ENCODE peak calls at places on chromosomes 16 and 17, in nine cellular contexts. M, D, U, X, V, A, F, Y and J are unnamed samples.

GRCh38 chr16:30985401-30986128 is 558 bp downstream of the HSD3B7 start:
- DNase-seq in M (no peak), F (no peak), X (peak), U (peak), Y (peak), V (peak), A (peak), D (peak), J (no peak)

GRCh38 chr16:24729967-24730815 is 740 bp downstream of the TNRC6A start:
- DNase-seq in F (peak), D (peak), V (no peak), Y (no peak), A (peak), X (no peak), U (peak), M (peak), J (no peak)

GRCh38 chr16:89411335-89411850 is 79.0 kb downstream of the ANKRD11 start:
- DNase-seq in M (no peak), Y (no peak), D (no peak), X (no peak), V (no peak), A (no peak), F (no peak), U (no peak), J (no peak)

GRCh38 chr17:35932576-35932975 is 2.0 kb upstream of the RDM1 start:
- DNase-seq in F (no peak), Y (no peak), U (no peak), V (no peak), A (no peak), D (no peak), M (no peak), X (peak), J (no peak)

GRCh38 chr17:64355536-64356303 is 34.9 kb downstream of the PECAM1 start:
- DNase-seq in D (no peak), F (no peak), X (peak), Y (peak), U (no peak), V (no peak), A (no peak), M (peak), J (no peak)

GRCh38 chr16:67144943-67145342 is 5.9 kb downstream of the B3GNT9 start:
- DNase-seq in X (no peak), U (no peak), A (no peak), Y (no peak), M (no peak), F (no peak), V (no peak), D (no peak), J (no peak)

GRCh38 chr16:69847643-69848042 is 85.5 kb downstream of the WWP2 start:
- DNase-seq in X (no peak), A (no peak), V (no peak), D (no peak), Y (no peak), U (no peak), M (no peak), F (no peak), J (no peak)

GRCh38 chr17:36183001-36183810 is 6.8 kb upstream of the TBC1D3B start:
- DNase-seq in X (peak), Y (peak), V (peak), M (peak), A (peak), U (peak), F (peak), D (peak), J (peak)

GRCh38 chr17:65086465-65086864 is 29.9 kb upstream of the GNA13 start:
- DNase-seq in U (no peak), X (no peak), V (no peak), M (no peak), F (no peak), Y (no peak), D (no peak), A (no peak), J (no peak)

GRCh38 chr17:16997514-16998429 is 25.9 kb upstream of the TNFRSF13B start:
- DNase-seq in U (no peak), Y (no peak), D (peak), V (no peak), X (no peak), A (no peak), M (no peak), F (peak), J (no peak)

GRCh38 chr16:88914750-88915368 is 48.4 kb upstream of the PABPN1L start:
- DNase-seq in M (peak), A (no peak), U (no peak), Y (no peak), F (peak), D (no peak), V (no peak), X (peak), J (no peak)

GRCh38 chr17:36592316-36592710 is 634 bp downstream of the DHRS11 start:
- DNase-seq in M (no peak), D (peak), F (peak), U (no peak), V (peak), X (no peak), Y (peak), A (peak), J (no peak)

GRCh38 chr17:58391302-58391984 is 25.9 kb downstream of the RNF43 start:
- DNase-seq in F (no peak), Y (no peak), U (peak), D (peak), M (no peak), A (peak), X (no peak), V (no peak), J (no peak)

GRCh38 chr16:68823401-68823800 is 19.9 kb upstream of the TANGO6 start:
- DNase-seq in D (no peak), U (no peak), V (peak), F (no peak), Y (no peak), A (no peak), X (peak), M (peak), J (no peak)

GRCh38 chr16:47731252-47731651 is 270.1 kb downstream of the PHKB start:
- DNase-seq in U (no peak), M (peak), Y (no peak), A (no peak), X (peak), D (no peak), V (no peak), F (no peak), J (no peak)

GRCh38 chr17:82835122-82835521 is 4.7 kb downstream of the ZNF750 start:
- DNase-seq in V (no peak), Y (no peak), D (no peak), A (no peak), U (no peak), F (no peak), X (no peak), M (no peak), J (no peak)

GRCh38 chr16:85634747-85635544 is 21.8 kb downstream of the GSE1 start:
- DNase-seq in X (no peak), Y (no peak), M (no peak), U (peak), A (no peak), V (peak), D (peak), F (no peak), J (no peak)
- TF ChIP-seq CTCF in X (no peak), Y (no peak), M (peak), U (no peak), A (no peak), V (peak), D (peak), F (peak), J (peak)

GRCh38 chr16:1809281-1809801 is 15.8 kb upstream of the IGFALS start:
- DNase-seq in X (no peak), A (peak), V (peak), M (no peak), U (no peak), Y (no peak), F (no peak), D (no peak), J (no peak)
- TF ChIP-seq CTCF in X (no peak), A (no peak), V (peak), M (no peak), U (no peak), Y (no peak), F (no peak), D (no peak), J (no peak)

GRCh38 chr17:29283496-29283895 is 10.5 kb downstream of the NUFIP2 start:
- DNase-seq in X (peak), M (no peak), U (no peak), F (no peak), A (no peak), Y (no peak), V (no peak), D (peak), J (no peak)
- TF ChIP-seq CTCF in X (peak), M (no peak), U (no peak), F (peak), A (no peak), Y (no peak), V (peak), D (peak), J (peak)

GRCh38 chr17:47983492-47984223 is 12.7 kb downstream of the CDK5RAP3 start:
- DNase-seq in A (no peak), Y (no peak), X (no peak), U (no peak), M (peak), V (no peak), F (no peak), D (no peak), J (no peak)

GRCh38 chr17:47980516-47980915 is 9.6 kb downstream of the CDK5RAP3 start:
- DNase-seq in M (no peak), D (no peak), V (no peak), F (no peak), Y (no peak), X (no peak), A (no peak), U (no peak), J (no peak)

GRCh38 chr17:47982091-47982617 is 11.2 kb downstream of the CDK5RAP3 start:
- DNase-seq in V (no peak), F (no peak), X (no peak), D (peak), U (no peak), Y (no peak), A (no peak), M (no peak), J (no peak)

GRCh38 chr17:47982645-47983440 is 11.9 kb downstream of the CDK5RAP3 start:
- DNase-seq in X (no peak), F (no peak), A (no peak), V (no peak), Y (no peak), U (no peak), M (no peak), D (peak), J (no peak)

GRCh38 chr17:47981462-47981861 is 10.5 kb downstream of the CDK5RAP3 start:
- DNase-seq in V (no peak), Y (no peak), M (no peak), X (no peak), A (peak), D (no peak), U (no peak), F (no peak), J (no peak)
- TF ChIP-seq CTCF in V (no peak), Y (no peak), M (no peak), X (no peak), A (no peak), D (no peak), U (no peak), F (no peak), J (no peak)

GRCh38 chr17:61683466-61683865 is 92.4 kb upstream of the NACA2 start:
- DNase-seq in Y (no peak), M (no peak), V (no peak), U (no peak), A (no peak), D (no peak), X (no peak), F (no peak), J (no peak)

GRCh38 chr17:61680921-61681320 is 89.9 kb upstream of the NACA2 start:
- DNase-seq in U (no peak), Y (no peak), V (no peak), F (no peak), A (no peak), D (no peak), X (no peak), M (no peak), J (no peak)

GRCh38 chr17:61684172-61684571 is 93.2 kb upstream of the NACA2 start:
- DNase-seq in U (no peak), X (no peak), A (no peak), F (no peak), Y (no peak), D (no peak), V (no peak), M (no peak), J (no peak)

DNA sequence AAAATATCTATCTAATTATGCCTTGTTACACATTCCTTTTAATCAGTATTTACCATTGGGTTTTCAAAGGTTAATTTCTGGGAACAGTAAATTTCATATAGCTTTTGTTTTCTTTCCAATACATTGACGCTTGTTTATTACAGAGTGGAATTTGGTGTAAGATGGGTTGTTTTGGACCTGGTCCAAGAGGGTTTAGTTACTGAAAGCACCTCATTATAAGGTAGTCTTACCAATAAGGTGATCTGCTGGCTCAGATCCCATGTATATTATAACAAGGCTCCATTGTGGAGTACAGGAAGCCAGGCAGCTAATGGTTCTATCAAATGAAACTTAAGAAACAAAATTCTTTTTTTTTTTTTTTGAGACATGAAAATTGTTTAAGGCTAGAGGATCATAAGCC is 87.3 kb upstream of the NACA2 start:
- DNase-seq in F (no peak), Y (no peak), U (no peak), M (no peak), X (no peak), D (no peak), A (no peak), V (no peak), J (no peak)
- TF ChIP-seq CTCF in F (no peak), Y (no peak), U (no peak), M (no peak), X (no peak), D (no peak), A (no peak), V (no peak), J (no peak)

GRCh38 chr16:83791916-83792315 is 15.9 kb upstream of the HSBP1 start:
- DNase-seq in V (no peak), Y (no peak), U (no peak), D (no peak), X (no peak), A (no peak), F (no peak), M (no peak), J (no peak)

GRCh38 chr16:83789642-83790401 is 18.0 kb upstream of the HSBP1 start:
- DNase-seq in X (no peak), U (no peak), F (no peak), V (no peak), Y (no peak), A (no peak), M (no peak), D (no peak), J (no peak)

GRCh38 chr16:83793179-83793578 is 14.6 kb upstream of the HSBP1 start:
- DNase-seq in V (no peak), U (no peak), A (no peak), F (no peak), M (no peak), D (no peak), Y (no peak), X (no peak), J (no peak)

GRCh38 chr16:83794874-83795273 is 12.9 kb upstream of the HSBP1 start:
- DNase-seq in A (no peak), Y (no peak), M (no peak), V (no peak), D (no peak), U (no peak), X (no peak), F (no peak), J (no peak)

GRCh38 chr16:83792391-83792790 is 15.4 kb upstream of the HSBP1 start:
- DNase-seq in U (no peak), X (no peak), D (no peak), V (no peak), A (no peak), F (no peak), Y (no peak), M (no peak), J (no peak)
- TF ChIP-seq CTCF in U (no peak), X (no peak), D (no peak), V (no peak), A (no peak), F (no peak), Y (no peak), M (no peak), J (no peak)

DNA sequence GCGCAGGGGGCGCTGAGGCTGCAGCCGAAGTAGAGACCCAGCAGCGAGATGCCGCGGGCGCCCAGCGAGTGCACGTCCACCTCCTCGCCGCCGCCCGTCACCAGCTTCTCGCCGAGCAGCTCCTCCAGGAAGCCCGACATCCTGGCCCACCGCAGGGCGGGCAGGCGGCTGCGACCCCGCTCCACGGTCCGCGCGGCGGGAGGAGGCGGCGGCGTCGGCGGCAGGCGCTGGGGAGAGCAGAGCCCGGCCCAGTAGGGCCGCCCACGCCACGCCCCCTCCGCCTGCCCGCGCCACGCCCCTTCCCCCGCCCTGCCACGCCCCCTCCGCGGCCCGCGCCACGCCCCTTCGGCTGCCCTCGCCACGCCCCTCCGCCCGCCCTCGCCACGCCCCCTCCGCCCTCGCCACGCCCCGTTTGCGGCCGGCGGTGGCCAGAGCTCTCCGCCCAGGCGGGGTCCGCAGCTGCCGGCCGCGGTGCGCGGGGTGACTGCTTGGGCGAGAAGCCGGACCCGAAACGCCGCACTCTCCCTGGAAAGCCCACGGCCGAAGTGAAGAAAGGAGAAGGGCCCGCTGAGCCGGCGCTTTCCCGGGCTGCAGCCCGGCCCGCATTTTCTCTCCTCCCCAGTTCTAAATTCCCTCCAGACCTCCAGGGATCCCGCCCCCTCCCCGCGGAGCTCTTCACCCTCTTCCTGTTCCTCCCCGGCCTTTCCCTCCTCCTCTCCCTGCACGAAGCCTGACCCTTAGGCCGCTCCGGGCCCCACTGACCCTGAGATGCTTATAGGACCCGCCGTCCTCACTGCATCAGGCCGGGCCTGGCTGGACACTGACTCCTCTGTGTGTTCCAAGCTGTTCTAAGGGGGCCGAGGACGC is at the start of gene NXN:
- DNase-seq in X (peak), D (peak), U (peak), M (peak), Y (peak), F (peak), A (peak), V (peak), J (peak)
- TF ChIP-seq CTCF in X (peak), D (peak), U (no peak), M (peak), Y (no peak), F (peak), A (no peak), V (peak), J (peak)